ENCODE peak calls at places on chromosomes 1 and 21, in four cellular contexts. T, U, O and F are unnamed samples.

GRCh38 chr1:201731142-201731541 is 97.8 kb upstream of the IPO9 start:
- DNase-seq in T (no peak), U (no peak), O (no peak), F (no peak)

GRCh38 chr21:18951291-18952038 is 547.9 kb upstream of the TMPRSS15 start:
- DNase-seq in T (no peak), U (no peak), O (no peak), F (peak)

GRCh38 chr1:30445449-30445848 is 277.9 kb downstream of the MATN1 start:
- DNase-seq in T (no peak), U (no peak), O (no peak), F (peak)

GRCh38 chr1:63487336-63488065 is 35.5 kb downstream of the ITGB3BP start:
- DNase-seq in T (no peak), U (no peak), O (no peak), F (no peak)

GRCh38 chr1:69943030-69943429 is 262.3 kb downstream of the LRRC40 start:
- DNase-seq in T (no peak), U (no peak), O (no peak), F (no peak)

GRCh38 chr1:18319099-18319498 is 161.6 kb upstream of the KLHDC7A start:
- DNase-seq in T (no peak), U (no peak), O (no peak), F (no peak)

GRCh38 chr1:198713081-198713480 is 74.2 kb downstream of the PTPRC start:
- DNase-seq in T (no peak), U (no peak), O (no peak), F (no peak)

GRCh38 chr1:162248854-162249535 is 127.7 kb downstream of the SPATA46 start:
- DNase-seq in T (no peak), U (no peak), O (no peak), F (no peak)

GRCh38 chr1:6420594-6421042 is 899 bp upstream of the HES2 start:
- DNase-seq in T (no peak), U (peak), O (no peak), F (no peak)

GRCh38 chr1:97647776-97648175 is 273.1 kb downstream of the DPYD start:
- DNase-seq in T (no peak), U (no peak), O (no peak), F (no peak)

GRCh38 chr1:85268801-85269585 is 7.4 kb downstream of the BCL10 start:
- DNase-seq in T (peak), U (no peak), O (no peak), F (no peak)

GRCh38 chr1:179016694-179017382 is 8.9 kb upstream of the FAM20B start:
- DNase-seq in T (peak), U (peak), O (no peak), F (peak)

GRCh38 chr1:95384570-95384969 is 150.6 kb downstream of the RWDD3 start:
- DNase-seq in T (peak), U (peak), O (no peak), F (peak)

GRCh38 chr1:156860113-156860638 is 489 bp upstream of the NTRK1 start:
- DNase-seq in T (no peak), U (peak), O (no peak), F (peak)

GRCh38 chr1:30034627-30035521 is 688.5 kb downstream of the MATN1 start:
- DNase-seq in T (no peak), U (no peak), O (no peak), F (no peak)

GRCh38 chr1:119544165-119544762 is 37.3 kb downstream of the HSD3B1 start:
- DNase-seq in T (no peak), U (peak), O (no peak), F (peak)

GRCh38 chr1:178011101-178011828 is 41.4 kb upstream of the SEC16B start:
- DNase-seq in T (peak), U (no peak), O (no peak), F (no peak)

GRCh38 chr1:74504125-74505065 is 8.0 kb downstream of the LRRC53 start:
- DNase-seq in T (peak), U (peak), O (peak), F (peak)

GRCh38 chr1:150258275-150258666 is 697 bp downstream of the CA14 start:
- DNase-seq in T (no peak), U (no peak), O (no peak), F (no peak)

GRCh38 chr1:109161836-109162606 is 48.1 kb downstream of the ELAPOR1 start:
- DNase-seq in T (no peak), U (no peak), O (peak), F (no peak)
- TF ChIP-seq FOXK2 in T (no peak), U (no peak), O (no peak), F (no peak)

GRCh38 chr1:167618366-167618765 is 11.7 kb upstream of the RCSD1 start:
- DNase-seq in T (no peak), U (no peak), O (no peak), F (no peak)

GRCh38 chr1:167617950-167618269 is 12.1 kb upstream of the RCSD1 start:
- DNase-seq in T (no peak), U (no peak), O (no peak), F (no peak)

GRCh38 chr1:167616521-167616920 is 13.5 kb upstream of the RCSD1 start:
- DNase-seq in T (no peak), U (no peak), O (no peak), F (no peak)

GRCh38 chr1:167618789-167619188 is 11.2 kb upstream of the RCSD1 start:
- DNase-seq in T (no peak), U (no peak), O (no peak), F (no peak)

GRCh38 chr1:167617100-167617949 is 12.7 kb upstream of the RCSD1 start:
- DNase-seq in T (no peak), U (peak), O (peak), F (no peak)
- TF ChIP-seq SP1 in T (no peak), U (no peak), O (no peak), F (no peak)

DNA sequence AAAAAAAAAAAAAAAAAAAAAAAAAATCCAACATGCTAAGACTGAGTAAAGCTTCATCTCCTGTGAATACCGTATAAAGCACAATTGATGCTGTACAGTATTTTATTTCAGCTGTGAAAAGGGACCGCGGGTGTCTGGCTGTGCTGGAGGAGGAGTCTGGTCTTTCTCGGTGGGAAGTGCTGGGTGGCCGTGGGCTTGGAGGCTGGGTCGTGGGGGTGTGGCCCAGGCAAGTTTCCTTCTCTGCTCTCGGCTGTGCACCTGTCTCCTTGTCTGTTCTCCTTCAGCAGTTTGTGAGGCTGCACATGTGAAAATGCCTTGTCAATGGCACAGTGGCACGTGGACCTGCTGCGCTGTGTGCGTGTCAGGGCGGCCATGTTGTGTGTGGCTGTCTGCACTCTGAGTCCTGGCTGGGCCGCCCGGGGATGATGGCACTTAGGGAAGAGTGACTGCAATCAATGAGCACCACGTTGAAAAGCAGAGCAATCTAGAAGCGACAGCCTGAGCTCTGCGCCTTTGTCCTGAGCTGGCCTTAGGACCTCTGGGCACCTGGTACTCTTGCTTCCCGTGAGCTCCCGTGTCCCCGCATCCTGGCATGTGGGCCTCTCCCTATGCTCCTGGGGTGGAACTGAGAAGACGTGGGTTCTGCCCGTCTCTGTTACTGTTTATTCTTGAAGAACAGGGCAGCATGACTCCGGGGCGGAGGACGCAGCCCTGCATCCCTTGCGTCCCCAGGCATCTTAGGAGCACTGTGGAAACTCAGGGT is 14.5 kb downstream of the AGPAT3 start:
- DNase-seq in T (no peak), U (no peak), O (no peak), F (no peak)
- TF ChIP-seq FOXK2 in T (no peak), U (no peak), O (no peak), F (no peak)

GRCh38 chr1:26239936-26240335 is 5.9 kb downstream of the CEP85 start:
- DNase-seq in T (no peak), U (no peak), O (no peak), F (no peak)
- TF ChIP-seq SP1 in T (no peak), U (no peak), O (no peak), F (no peak)

DNA sequence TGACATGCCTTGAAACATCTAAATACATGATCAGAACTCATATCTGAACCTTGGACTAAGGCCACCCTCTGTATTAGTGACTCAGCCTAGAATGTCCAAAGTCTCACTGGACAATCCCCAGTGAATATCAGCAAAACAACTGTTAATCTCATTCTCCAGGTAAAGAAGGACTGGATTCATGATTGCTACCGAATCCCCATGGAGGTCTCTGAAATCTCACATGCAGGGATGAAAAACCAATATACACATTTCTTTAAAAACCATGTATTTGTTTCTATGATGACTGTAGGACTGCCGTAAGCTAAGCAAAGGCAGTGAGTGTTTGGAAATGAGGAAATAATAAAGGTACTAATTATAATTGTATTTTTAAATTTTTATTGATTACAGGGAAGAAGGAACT is at the start of gene OR2L3:
- DNase-seq in T (no peak), U (no peak), O (no peak), F (no peak)
- TF ChIP-seq FOXK2 in T (no peak), U (no peak), O (no peak), F (no peak)

DNA sequence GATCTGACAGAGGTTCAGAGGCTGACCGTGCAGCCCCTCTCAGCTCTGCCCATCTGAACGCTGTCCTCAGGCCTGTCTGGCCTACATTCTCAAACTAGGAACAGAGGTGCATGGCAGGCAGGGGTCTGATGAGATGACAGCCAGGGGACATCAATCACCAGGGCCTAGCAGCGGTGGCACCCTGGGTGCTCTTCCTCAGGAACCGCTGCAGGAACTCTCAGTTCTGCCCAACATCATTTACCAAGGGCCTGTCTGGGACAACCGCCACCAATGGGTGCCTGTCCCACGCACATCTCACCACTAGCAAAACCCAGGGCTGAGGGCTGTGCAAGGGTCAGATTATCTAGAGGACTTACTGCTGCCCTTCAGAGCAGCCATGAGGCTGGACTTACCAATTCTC is 245.7 kb downstream of the TOMM20 start:
- DNase-seq in T (no peak), U (no peak), O (no peak), F (no peak)
- TF ChIP-seq SP1 in T (no peak), U (no peak), O (no peak), F (no peak)